ENCODE peak calls at places on chromosome 5, in six cellular contexts. G is K562, C is H1, M is HepG2, S is GM12891, Z is GM12878. I is an unnamed sample.

GRCh38 chr5:172411423-172412111 is 42.8 kb downstream of the SH3PXD2B start:
- DNase-seq in G (no peak), C (no peak), M (no peak), S (no peak), Z (no peak), I (no peak)

GRCh38 chr5:139459451-139459934 is 3.0 kb downstream of the ECSCR start:
- DNase-seq in G (no peak), C (no peak), M (peak; percentile 52), S (no peak), Z (peak; percentile 64), I (no peak)

GRCh38 chr5:139633295-139634027 is 14.7 kb upstream of the CXXC5 start:
- DNase-seq in G (peak; percentile 82), C (peak; percentile 83), M (peak; percentile 76), S (no peak), Z (no peak), I (no peak)

GRCh38 chr5:148808864-148809642 is 17.4 kb upstream of the ADRB2 start:
- DNase-seq in G (no peak), C (no peak), M (no peak), S (no peak), Z (peak; percentile 58), I (peak; percentile 39)

GRCh38 chr5:173800340-173800739 is 87.8 kb upstream of the CPEB4 start:
- DNase-seq in G (peak; percentile 29), C (no peak), M (no peak), S (no peak), Z (no peak), I (no peak)

GRCh38 chr5:72256536-72256935 is 63.5 kb downstream of the MRPS27 start:
- DNase-seq in G (no peak), C (no peak), M (no peak), S (no peak), Z (no peak), I (no peak)

GRCh38 chr5:137710086-137710485 is 25.8 kb downstream of the KLHL3 start:
- DNase-seq in G (no peak), C (no peak), M (no peak), S (no peak), Z (no peak), I (no peak)

GRCh38 chr5:172172912-172173591 is 15.0 kb downstream of the STK10 start:
- DNase-seq in G (no peak), C (no peak), M (no peak), S (no peak), Z (no peak), I (no peak)

GRCh38 chr5:32953694-32954093 is 242.6 kb downstream of the NPR3 start:
- DNase-seq in G (no peak), C (no peak), M (no peak), S (no peak), Z (no peak), I (no peak)

GRCh38 chr5:14171091-14171490 is 27.9 kb downstream of the TRIO start:
- DNase-seq in G (no peak), C (no peak), M (no peak), S (no peak), Z (no peak), I (no peak)

GRCh38 chr5:35213608-35214007 is 16.7 kb downstream of the PRLR start:
- DNase-seq in G (no peak), C (no peak), M (no peak), S (no peak), Z (no peak), I (no peak)

GRCh38 chr5:134456825-134457224 is 45.1 kb upstream of the CDKN2AIPNL start:
- DNase-seq in G (no peak), C (no peak), M (no peak), S (no peak), Z (no peak), I (no peak)

GRCh38 chr5:89869346-89869745 is 540.2 kb downstream of the CETN3 start:
- DNase-seq in G (no peak), C (no peak), M (no peak), S (no peak), Z (no peak), I (no peak)

GRCh38 chr5:167898361-167899042 is 392.9 kb upstream of the WWC1 start:
- DNase-seq in G (no peak), C (peak; percentile 40), M (no peak), S (no peak), Z (no peak), I (no peak)

GRCh38 chr5:173981362-173981761 is 7.6 kb upstream of the C5orf47 start:
- DNase-seq in G (no peak), C (no peak), M (no peak), S (no peak), Z (no peak), I (no peak)

GRCh38 chr5:180523629-180524466 is 29.7 kb downstream of the CNOT6 start:
- DNase-seq in G (no peak), C (no peak), M (no peak), S (no peak), Z (no peak), I (no peak)

GRCh38 chr5:7518947-7519560 is 123.1 kb downstream of the ADCY2 start:
- DNase-seq in G (no peak), C (peak; percentile 73), M (no peak), S (no peak), Z (no peak), I (no peak)

GRCh38 chr5:74492230-74492629 is 148.3 kb downstream of the ENC1 start:
- DNase-seq in G (no peak), C (no peak), M (no peak), S (no peak), Z (no peak), I (no peak)

DNA sequence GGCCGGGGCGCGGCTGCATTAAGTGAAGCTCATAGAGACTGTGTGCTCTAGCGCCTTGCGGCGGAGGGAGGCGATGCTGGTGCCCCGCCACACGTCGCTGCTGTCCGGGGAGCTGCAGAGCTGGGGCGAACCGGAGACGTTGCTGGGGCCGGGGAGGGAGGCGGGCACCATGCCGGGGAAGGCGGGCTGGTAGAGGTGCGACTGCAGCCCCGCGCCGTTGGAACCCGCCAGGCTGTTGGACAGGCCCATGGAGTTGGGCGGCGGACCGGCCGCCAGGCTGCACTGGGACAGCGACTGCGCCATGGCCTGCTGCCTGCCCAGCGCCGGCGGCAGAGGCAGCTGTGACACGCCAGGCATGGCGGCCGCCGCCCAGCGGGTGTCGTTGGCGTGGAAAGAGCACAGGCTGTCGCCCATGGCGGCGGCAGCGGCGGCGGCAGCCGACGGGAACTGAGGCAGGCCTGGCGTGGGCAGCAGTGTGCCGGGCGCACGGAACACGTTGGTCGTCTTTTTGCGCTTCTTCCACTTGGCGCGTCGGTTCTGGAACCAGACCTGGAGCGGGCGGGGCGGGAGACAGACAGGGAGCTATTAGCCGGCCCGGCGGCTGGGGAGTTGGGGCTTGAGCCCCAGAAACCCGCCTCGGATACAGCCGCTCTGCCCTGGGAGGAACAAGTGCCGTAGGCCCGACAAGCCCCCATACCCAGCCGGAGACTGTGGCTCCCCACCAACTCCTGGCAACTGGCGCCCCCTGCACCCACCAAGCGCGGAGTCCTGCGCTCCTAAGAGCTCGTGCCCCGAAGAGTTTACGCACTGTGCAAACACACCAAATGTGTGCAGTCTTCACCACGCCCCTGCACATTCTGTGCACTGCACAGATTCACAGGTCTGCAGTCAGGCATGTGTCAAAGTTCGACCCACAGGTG is 8.0 kb downstream of the OTP start:
- DNase-seq in G (no peak), C (peak; percentile 63), M (peak; percentile 33), S (peak; percentile 84), Z (no peak), I (peak; percentile 75)
- TF ChIP-seq POLR2A in G (no peak), C (no peak), M (no peak), S (peak; percentile 69), Z (peak; percentile 90), I (peak; percentile 88)

GRCh38 chr5:157463081-157463480 is 3.1 kb downstream of the NIPAL4 start:
- DNase-seq in G (no peak), C (no peak), M (no peak), S (no peak), Z (no peak), I (no peak)

GRCh38 chr5:157460921-157461792 is 1.1 kb downstream of the NIPAL4 start:
- DNase-seq in G (no peak), C (no peak), M (no peak), S (no peak), Z (no peak), I (no peak)

GRCh38 chr5:157464518-157465171 is 4.6 kb downstream of the NIPAL4 start:
- DNase-seq in G (peak; percentile 54), C (no peak), M (no peak), S (no peak), Z (peak; percentile 28), I (no peak)

GRCh38 chr5:157459715-157460599 is at the start of gene NIPAL4:
- DNase-seq in G (no peak), C (peak; percentile 71), M (no peak), S (peak; percentile 41), Z (no peak), I (peak; percentile 34)

DNA sequence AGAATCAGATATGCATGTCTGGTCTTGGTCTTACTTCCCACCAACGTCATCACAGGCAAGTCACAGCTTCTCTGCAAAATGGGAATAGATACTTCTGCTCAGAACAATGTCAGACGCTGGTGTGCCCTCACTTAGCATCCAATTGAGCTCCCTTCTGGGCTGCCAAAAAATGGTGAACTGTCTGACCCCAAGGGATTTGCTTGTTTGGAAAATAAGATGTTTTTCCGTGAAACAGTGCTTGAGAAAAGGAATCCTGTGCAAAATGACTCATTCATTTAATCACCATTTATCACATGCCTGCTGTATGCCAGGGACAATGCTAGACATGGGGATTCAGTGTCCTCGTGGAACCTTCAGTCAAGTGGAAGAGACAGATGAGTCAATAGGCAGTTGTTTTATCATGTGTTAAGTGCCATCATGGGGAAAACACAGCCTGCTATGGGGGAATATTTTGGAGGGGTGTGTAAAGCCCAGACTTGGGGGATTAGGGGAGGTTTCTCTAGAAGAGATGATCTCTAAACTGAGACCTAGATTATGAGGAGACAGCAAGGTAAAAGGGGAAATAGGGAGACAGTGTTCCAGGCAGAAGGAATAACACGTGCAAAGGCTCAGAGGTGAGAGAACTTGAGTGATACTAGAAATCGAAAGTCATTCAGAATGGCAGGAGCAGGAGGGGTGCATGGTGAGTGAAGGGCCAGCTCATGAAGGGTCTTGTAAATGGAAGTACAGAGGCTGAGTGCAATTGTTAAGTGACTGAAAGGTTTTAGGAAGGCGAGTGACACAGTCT is 3.8 kb downstream of the NIPAL4 start:
- DNase-seq in G (no peak), C (no peak), M (no peak), S (no peak), Z (no peak), I (no peak)
- TF ChIP-seq TAF1 in G (no peak), C (no peak), M (no peak), S (no peak), Z (no peak), I (no peak)

DNA sequence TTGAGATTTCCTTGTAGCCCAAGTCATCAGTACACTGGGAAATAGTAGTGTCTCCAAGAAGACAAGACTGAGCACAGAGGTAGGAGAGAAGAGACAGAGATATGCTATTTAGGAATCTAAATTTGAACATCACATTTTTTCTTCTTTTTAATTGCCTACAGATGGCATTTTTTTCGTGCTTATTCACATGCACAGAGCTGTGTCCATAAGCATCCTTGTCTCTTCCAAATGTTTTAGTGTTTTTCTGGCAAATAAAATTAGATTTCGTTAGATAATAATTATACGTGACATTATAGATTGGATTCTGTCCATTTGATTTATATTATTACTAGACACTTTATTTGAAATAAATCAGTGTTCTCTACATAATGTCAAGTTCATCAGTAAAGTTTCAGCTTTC is 80.9 kb downstream of the PRR16 start:
- DNase-seq in G (no peak), C (no peak), M (no peak), S (no peak), Z (no peak), I (no peak)
- TF ChIP-seq POLR2AphosphoS5 in G (no peak), C (no peak), M (no peak), S (no peak), Z (no peak), I (no peak)

GRCh38 chr5:150703767-150704166 is 2.9 kb upstream of the RBM22 start:
- DNase-seq in G (no peak), C (no peak), M (no peak), S (no peak), Z (no peak), I (no peak)

GRCh38 chr5:150700298-150700599 is 613 bp downstream of the RBM22 start:
- DNase-seq in G (no peak), C (no peak), M (no peak), S (no peak), Z (no peak), I (no peak)

GRCh38 chr5:150700600-150701377 is at the start of gene RBM22:
- DNase-seq in G (peak; percentile 85), C (peak; percentile 94), M (peak; percentile 77), S (peak; percentile 67), Z (peak; percentile 57), I (peak; percentile 69)
- TF ChIP-seq POLR2A in G (peak; percentile 89), C (peak; percentile 89), M (peak; percentile 85), S (peak; percentile 74), Z (peak; percentile 93), I (peak; percentile 83)

I was measured in GM12892.